ENCODE peak calls at places on chromosomes 12 and 14, in seven cellular contexts. A, P, O, Y, T, J and D are unnamed samples.

GRCh38 chr14:102866982-102867761 is 55.3 kb upstream of the AMN start:
- DNase-seq in A (no peak), P (no peak), O (peak), Y (no peak), T (no peak), J (no peak), D (no peak)

GRCh38 chr14:52241102-52241793 is 26.2 kb upstream of the PTGDR start:
- DNase-seq in A (peak), P (no peak), O (peak), Y (no peak), T (peak), J (no peak), D (peak)

GRCh38 chr12:12214635-12215131 is 52.2 kb downstream of the LRP6 start:
- DNase-seq in A (no peak), P (no peak), O (peak), Y (no peak), T (peak), J (peak), D (peak)

GRCh38 chr12:108430245-108430644 is 84.8 kb upstream of the FICD start:
- DNase-seq in A (no peak), P (no peak), O (peak), Y (no peak), T (peak), J (no peak), D (peak)

GRCh38 chr12:79324571-79324970 is 366.2 kb downstream of the PAWR start:
- DNase-seq in A (no peak), P (no peak), O (no peak), Y (no peak), T (no peak), J (no peak), D (no peak)

GRCh38 chr12:65532162-65532561 is 253.7 kb downstream of the MSRB3 start:
- DNase-seq in A (peak), P (no peak), O (peak), Y (no peak), T (peak), J (no peak), D (peak)

GRCh38 chr12:124862768-124863408 is 776 bp downstream of the SCARB1 start:
- DNase-seq in A (no peak), P (peak), O (peak), Y (no peak), T (peak), J (peak), D (peak)

GRCh38 chr14:74207943-74208342 is 31.3 kb upstream of the VSX2 start:
- DNase-seq in A (no peak), P (no peak), O (no peak), Y (no peak), T (peak), J (no peak), D (no peak)

GRCh38 chr12:124225730-124226129 is 69.2 kb upstream of the RFLNA start:
- DNase-seq in A (no peak), P (no peak), O (no peak), Y (no peak), T (no peak), J (no peak), D (no peak)

GRCh38 chr14:81886588-81886987 is 352.9 kb upstream of the SEL1L start:
- DNase-seq in A (no peak), P (no peak), O (no peak), Y (no peak), T (no peak), J (no peak), D (no peak)

GRCh38 chr12:132423251-132424117 is 66.5 kb upstream of the FBRSL1 start:
- DNase-seq in A (no peak), P (peak), O (no peak), Y (no peak), T (no peak), J (no peak), D (no peak)

GRCh38 chr14:99177046-99177655 is 94.8 kb downstream of the BCL11B start:
- DNase-seq in A (no peak), P (no peak), O (no peak), Y (no peak), T (no peak), J (no peak), D (no peak)

GRCh38 chr12:114668905-114669304 is 15.1 kb downstream of the TBX3 start:
- DNase-seq in A (no peak), P (peak), O (no peak), Y (no peak), T (no peak), J (no peak), D (no peak)

GRCh38 chr12:32115404-32116104 is 8.9 kb downstream of the BICD1 start:
- DNase-seq in A (peak), P (no peak), O (peak), Y (peak), T (peak), J (peak), D (peak)

GRCh38 chr12:272942-273906 is 10.6 kb upstream of the SLC6A13 start:
- DNase-seq in A (no peak), P (no peak), O (peak), Y (no peak), T (no peak), J (no peak), D (no peak)

GRCh38 chr14:57493467-57494181 is at the start of gene CCDC198:
- DNase-seq in A (no peak), P (no peak), O (no peak), Y (no peak), T (peak), J (no peak), D (peak)

GRCh38 chr12:91272456-91273063 is 89.9 kb upstream of the DCN start:
- DNase-seq in A (no peak), P (no peak), O (peak), Y (peak), T (peak), J (no peak), D (no peak)

GRCh38 chr12:72098622-72099021 is 160.0 kb downstream of the TPH2 start:
- DNase-seq in A (no peak), P (no peak), O (no peak), Y (no peak), T (no peak), J (no peak), D (no peak)

GRCh38 chr12:69442894-69443293 is 27.3 kb upstream of the FRS2 start:
- DNase-seq in A (no peak), P (no peak), O (peak), Y (no peak), T (peak), J (no peak), D (peak)

GRCh38 chr14:21069388-21070082 is 569 bp upstream of the ARHGEF40 start:
- DNase-seq in A (no peak), P (peak), O (peak), Y (no peak), T (no peak), J (no peak), D (no peak)

GRCh38 chr14:72714094-72714493 is 179.8 kb downstream of the DPF3 start:
- DNase-seq in A (no peak), P (no peak), O (no peak), Y (no peak), T (no peak), J (peak), D (no peak)

GRCh38 chr12:53789570-53789969 is 37.8 kb upstream of the CISTR start:
- DNase-seq in A (no peak), P (no peak), O (no peak), Y (no peak), T (no peak), J (no peak), D (no peak)

GRCh38 chr14:99784508-99784907 is 8.7 kb upstream of the EML1 start:
- DNase-seq in A (no peak), P (no peak), O (no peak), Y (no peak), T (no peak), J (no peak), D (no peak)

GRCh38 chr12:12562016-12562483 is 613 bp downstream of the DUSP16 start:
- DNase-seq in A (no peak), P (peak), O (peak), Y (no peak), T (no peak), J (peak), D (peak)

GRCh38 chr12:115354007-115354452 is 670.1 kb upstream of the TBX3 start:
- DNase-seq in A (peak), P (no peak), O (peak), Y (peak), T (peak), J (peak), D (peak)

GRCh38 chr12:52573743-52574142 is at the start of gene KRT74:
- DNase-seq in A (no peak), P (no peak), O (no peak), Y (no peak), T (no peak), J (no peak), D (no peak)

GRCh38 chr12:59077153-59077930 is 157.0 kb upstream of the LRIG3 start:
- DNase-seq in A (no peak), P (no peak), O (peak), Y (no peak), T (no peak), J (no peak), D (peak)

GRCh38 chr14:104590240-104590965 is 10.8 kb downstream of the C14orf180 start:
- DNase-seq in A (no peak), P (peak), O (peak), Y (no peak), T (no peak), J (no peak), D (peak)
- H3K4me3 ChIP-seq in A (no peak), P (no peak), O (peak), Y (no peak), T (no peak), J (no peak), D (no peak)

DNA sequence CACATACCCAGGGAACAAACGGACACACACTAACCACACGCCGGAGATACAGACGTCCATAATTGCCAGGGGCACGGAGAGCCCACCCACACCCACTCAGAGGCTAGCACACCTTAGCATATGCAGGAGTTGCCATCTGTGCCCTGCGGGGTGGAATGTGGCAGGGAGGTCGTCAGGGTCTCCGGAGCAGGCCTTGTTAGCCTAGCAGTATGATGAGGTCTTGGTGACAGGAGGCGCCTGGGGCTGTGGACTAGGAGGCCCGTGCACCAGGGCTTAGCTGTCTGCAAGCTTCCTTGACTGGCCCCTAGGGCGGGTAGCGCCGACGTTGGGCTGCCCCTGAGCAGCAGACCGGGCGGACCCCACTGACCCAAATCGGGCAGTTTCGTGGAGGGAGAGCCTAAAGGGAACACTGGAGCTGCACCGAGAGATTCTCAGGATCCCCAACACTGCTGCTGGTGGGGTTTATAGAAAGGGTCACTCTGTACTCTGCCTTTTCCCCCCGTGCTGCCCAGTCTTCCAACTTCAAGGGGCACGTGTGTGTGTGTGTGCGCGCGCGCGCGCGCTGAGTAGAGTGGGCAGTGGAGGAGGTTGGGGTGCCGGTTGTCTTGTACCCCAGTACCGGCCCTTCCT is 9.9 kb downstream of the STAC3 start:
- DNase-seq in A (no peak), P (peak), O (no peak), Y (no peak), T (no peak), J (no peak), D (no peak)
- H3K4me3 ChIP-seq in A (peak), P (no peak), O (peak), Y (no peak), T (peak), J (no peak), D (peak)

GRCh38 chr14:95575820-95576473 is 41.1 kb downstream of the GLRX5 start:
- DNase-seq in A (no peak), P (no peak), O (no peak), Y (no peak), T (no peak), J (peak), D (no peak)
- H3K4me3 ChIP-seq in A (no peak), P (no peak), O (no peak), Y (no peak), T (no peak), J (no peak), D (no peak)

DNA sequence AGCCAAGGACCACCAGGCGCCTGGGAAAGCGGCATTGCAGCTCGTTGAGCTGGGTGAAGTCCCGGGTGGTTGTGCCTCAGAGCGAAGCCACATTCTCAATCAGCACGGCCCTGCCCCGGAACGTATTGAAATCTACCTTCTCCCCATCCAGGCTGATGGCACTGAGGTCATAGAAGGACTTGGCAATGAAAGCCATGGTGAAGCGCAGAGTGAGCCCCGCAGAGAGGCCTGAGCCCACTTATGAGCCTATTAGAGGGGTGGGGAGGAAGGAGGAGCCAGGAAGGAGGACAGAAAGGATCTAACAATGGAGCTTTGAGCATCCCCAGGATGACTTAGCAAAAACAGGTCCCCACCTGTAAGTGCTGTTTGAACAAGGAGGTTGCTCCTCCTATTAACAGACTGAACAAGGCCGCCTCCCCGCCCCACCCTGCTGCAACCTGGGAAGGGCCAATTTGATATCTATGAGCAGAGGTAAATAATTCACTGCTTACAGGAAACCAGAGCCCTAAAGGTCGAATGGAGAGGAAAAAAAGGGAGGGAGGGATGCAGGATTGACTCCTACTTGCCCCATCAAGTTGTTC is at the start of gene GPX2:
- DNase-seq in A (no peak), P (no peak), O (no peak), Y (peak), T (no peak), J (no peak), D (no peak)
- H3K4me3 ChIP-seq in A (no peak), P (no peak), O (no peak), Y (no peak), T (no peak), J (no peak), D (no peak)

GRCh38 chr14:23181946-23182345 is 1.5 kb downstream of the SLC7A8 start:
- DNase-seq in A (no peak), P (no peak), O (no peak), Y (no peak), T (no peak), J (no peak), D (no peak)
- H3K4me3 ChIP-seq in A (no peak), P (no peak), O (no peak), Y (peak), T (no peak), J (no peak), D (peak)